ENCODE peak calls at places on chromosomes 4 and X, in seven cellular contexts. S is adipocyte, T is H9, C is GF-D8, Y is EH, A is NCI-H1092, X is upper lobe of right lung. R is an unnamed sample.
A peak's percentile ranks its signal among the peaks of the same experiment; 100 is the strongest.

GRCh38 chr4:87120411-87121162 is 99.8 kb downstream of the KLHL8 start:
- DNase-seq in S (no peak), T (no peak), C (no peak), Y (no peak), A (no peak), X (no peak), R (no peak)

GRCh38 chrX:154378059-154378798 is 866 bp upstream of the EMD start:
- DNase-seq in S (peak; percentile 64), T (peak; percentile 46), C (peak; percentile 35), Y (peak; percentile 69), A (peak; percentile 43), X (peak; percentile 86), R (no peak)

GRCh38 chrX:148288451-148288850 is 212.0 kb upstream of the AFF2 start:
- DNase-seq in S (no peak), T (no peak), C (no peak), Y (no peak), A (no peak), X (no peak), R (no peak)

GRCh38 chrX:80246273-80246672 is 174.0 kb upstream of the TENT5D start:
- DNase-seq in S (no peak), T (no peak), C (no peak), Y (no peak), A (no peak), X (no peak), R (peak; percentile 1)

GRCh38 chr4:61527886-61528285 is 327.8 kb downstream of the ADGRL3 start:
- DNase-seq in S (no peak), T (no peak), C (no peak), Y (no peak), A (no peak), X (no peak), R (no peak)

GRCh38 chr4:123600426-123600825 is 203.8 kb downstream of the SPRY1 start:
- DNase-seq in S (peak; percentile 7), T (no peak), C (no peak), Y (no peak), A (no peak), X (no peak), R (no peak)

GRCh38 chrX:13840121-13840520 is 23.2 kb upstream of the GPM6B start:
- DNase-seq in S (no peak), T (no peak), C (no peak), Y (no peak), A (no peak), X (no peak), R (no peak)

GRCh38 chr4:140829825-140830224 is 73.6 kb upstream of the TBC1D9 start:
- DNase-seq in S (no peak), T (no peak), C (no peak), Y (no peak), A (no peak), X (no peak), R (no peak)

R was measured in SW480.